ENCODE peak calls at places on chromosomes 11 and 22, in seven cellular contexts. O is NCI-H2029; I is T-cell; W is NCI-H1417; J is lower leg skin; F is naive thymus-derived CD8-positive, alpha-beta T cell; U is mammary epithelial cell. H is an unnamed sample.

GRCh38 chr22:36397081-36397766 is 9.5 kb upstream of the MYH9 start:
- DNase-seq in I (no peak), J (no peak), U (no peak), F (no peak), W (no peak), O (no peak), H (peak; percentile 21)

GRCh38 chr11:121936781-121937447 is 179.1 kb downstream of the BLID start:
- DNase-seq in J (no peak), W (no peak), O (no peak), I (no peak), F (no peak), U (peak; percentile 77), H (peak; percentile 76)

GRCh38 chr22:49724030-49724892 is 103.4 kb downstream of the BRD1 start:
- DNase-seq in U (no peak), J (peak; percentile 76), F (peak; percentile 28), W (peak; percentile 42), O (no peak), I (no peak), H (no peak)

GRCh38 chr11:125871391-125872137 is 15.9 kb upstream of the HYLS1 start:
- DNase-seq in F (no peak), W (peak; percentile 28), I (no peak), J (no peak), U (peak; percentile 6), O (no peak), H (peak; percentile 13)

GRCh38 chr11:8826145-8826786 is 84.7 kb upstream of the AKIP1 start:
- DNase-seq in W (no peak), I (no peak), U (no peak), F (no peak), J (peak; percentile 2), O (no peak), H (no peak)

GRCh38 chr11:47938791-47939560 is 41.4 kb upstream of the PTPRJ start:
- DNase-seq in J (no peak), F (no peak), U (no peak), I (no peak), W (no peak), O (no peak), H (no peak)

GRCh38 chr22:49088801-49089791 is 738.6 kb downstream of the BRD1 start:
- DNase-seq in F (no peak), I (no peak), W (no peak), O (no peak), U (no peak), J (no peak), H (no peak)

GRCh38 chr11:105156720-105157119 is 17.2 kb upstream of the CARD18 start:
- DNase-seq in O (no peak), F (no peak), W (no peak), J (no peak), I (no peak), U (no peak), H (no peak)

GRCh38 chr11:48012051-48012391 is 31.7 kb downstream of the PTPRJ start:
- DNase-seq in F (peak; percentile 36), J (no peak), W (no peak), U (no peak), I (peak; percentile 68), O (no peak), H (no peak)

GRCh38 chr11:119154178-119154577 is 5.3 kb downstream of the ABCG4 start:
- DNase-seq in W (no peak), I (no peak), O (no peak), F (no peak), U (no peak), J (no peak), H (no peak)

GRCh38 chr11:77149716-77150392 is 21.8 kb downstream of the MYO7A start:
- DNase-seq in O (no peak), W (no peak), J (no peak), U (no peak), I (no peak), F (no peak), H (no peak)

GRCh38 chr22:19913337-19913936 is 28.1 kb upstream of the COMT start:
- DNase-seq in W (no peak), I (no peak), F (no peak), U (no peak), J (no peak), O (no peak), H (no peak)

GRCh38 chr11:85965202-85965601 is 103.7 kb downstream of the PICALM start:
- DNase-seq in W (no peak), F (no peak), U (no peak), J (no peak), I (no peak), O (no peak), H (no peak)

GRCh38 chr11:13289081-13289480 is 11.5 kb downstream of the BMAL1 start:
- DNase-seq in U (no peak), I (no peak), O (no peak), J (no peak), F (no peak), W (peak; percentile 25), H (no peak)

GRCh38 chr11:35111171-35112055 is 27.6 kb upstream of the CD44 start:
- DNase-seq in J (no peak), F (no peak), U (peak; percentile 99), O (no peak), W (no peak), I (no peak), H (peak; percentile 76)

GRCh38 chr11:96607890-96608558 is 218.2 kb downstream of the JRKL start:
- DNase-seq in F (no peak), W (no peak), U (no peak), I (no peak), J (no peak), O (no peak), H (peak; percentile 3)

GRCh38 chr11:96052921-96053631 is 129.2 kb upstream of the MTMR2 start:
- DNase-seq in I (no peak), U (no peak), W (no peak), J (no peak), O (no peak), F (no peak), H (no peak)

GRCh38 chr11:69863544-69864200 is 44.5 kb upstream of the FGF3 start:
- DNase-seq in U (no peak), F (no peak), O (no peak), I (no peak), J (peak; percentile 50), W (no peak), H (no peak)

GRCh38 chr11:79182794-79183193 is 258.0 kb downstream of the TENM4 start:
- DNase-seq in I (no peak), J (no peak), O (no peak), F (no peak), W (no peak), U (peak; percentile 32), H (no peak)

GRCh38 chr11:118305726-118306125 is 1.2 kb downstream of the CD3E start:
- DNase-seq in F (peak; percentile 80), O (no peak), U (no peak), W (no peak), I (peak; percentile 65), J (no peak), H (no peak)

GRCh38 chr22:46043339-46043738 is 66.4 kb upstream of the WNT7B start:
- DNase-seq in I (no peak), U (peak; percentile 30), O (no peak), W (no peak), J (peak; percentile 83), F (no peak), H (no peak)

GRCh38 chr22:47172771-47173534 is 410.5 kb downstream of the TBC1D22A start:
- DNase-seq in J (peak; percentile 75), O (no peak), U (no peak), F (no peak), I (no peak), W (no peak), H (no peak)

GRCh38 chr11:11157201-11157600 is 195.8 kb downstream of the CSNK2A3 start:
- DNase-seq in W (peak; percentile 13), J (no peak), F (peak; percentile 72), I (peak; percentile 61), U (no peak), O (no peak), H (no peak)

GRCh38 chr11:68950268-68950667 is 30.5 kb downstream of the MRGPRD start:
- DNase-seq in J (no peak), F (no peak), U (no peak), O (no peak), W (peak; percentile 10), I (no peak), H (peak; percentile 36)

GRCh38 chr22:37331034-37331428 is 48.7 kb downstream of the CYTH4 start:
- DNase-seq in O (no peak), J (no peak), W (peak; percentile 13), U (peak; percentile 54), I (no peak), F (no peak), H (peak; percentile 59)